ENCODE peak calls at places on chromosomes 16 and 17, in six cellular contexts. K, S, U, B, E and G are unnamed samples.

GRCh38 chr16:86983621-86984020 is 333.6 kb downstream of the C16orf95 start:
- DNase-seq in K (no peak), S (no peak), U (no peak), B (no peak), E (no peak), G (no peak)

GRCh38 chr17:40547079-40547784 is 18.0 kb downstream of the CCR7 start:
- DNase-seq in K (peak; percentile 37), S (no peak), U (peak; percentile 77), B (peak; percentile 7), E (no peak), G (no peak)

GRCh38 chr17:64573214-64573613 is 66.4 kb downstream of the CEP95 start:
- DNase-seq in K (no peak), S (no peak), U (no peak), B (no peak), E (no peak), G (peak; percentile 35)

GRCh38 chr16:66508914-66509496 is 40.9 kb downstream of the TK2 start:
- DNase-seq in K (no peak), S (no peak), U (no peak), B (no peak), E (no peak), G (no peak)

GRCh38 chr16:3578121-3578520 is 918 bp upstream of the NLRC3 start:
- DNase-seq in K (no peak), S (no peak), U (peak; percentile 29), B (no peak), E (no peak), G (no peak)

GRCh38 chr17:78391843-78392242 is 13.4 kb downstream of the PGS1 start:
- DNase-seq in K (no peak), S (peak; percentile 19), U (no peak), B (no peak), E (no peak), G (peak; percentile 83)

GRCh38 chr17:11768981-11769380 is 170.7 kb downstream of the DNAH9 start:
- DNase-seq in K (no peak), S (no peak), U (no peak), B (no peak), E (no peak), G (no peak)

GRCh38 chr16:87602821-87603683 is 744 bp downstream of the JPH3 start:
- DNase-seq in K (peak; percentile 61), S (no peak), U (no peak), B (peak; percentile 55), E (peak; percentile 60), G (no peak)

GRCh38 chr16:23836404-23837291 is 865 bp downstream of the PRKCB start:
- DNase-seq in K (peak; percentile 38), S (no peak), U (peak; percentile 56), B (peak; percentile 74), E (peak; percentile 37), G (no peak)

GRCh38 chr17:2925011-2925410 is 128.8 kb downstream of the RAP1GAP2 start:
- DNase-seq in K (no peak), S (no peak), U (no peak), B (no peak), E (no peak), G (no peak)

GRCh38 chr16:85202631-85203461 is 90.6 kb upstream of the CIBAR2 start:
- DNase-seq in K (peak; percentile 60), S (peak; percentile 96), U (no peak), B (peak; percentile 57), E (peak; percentile 73), G (peak; percentile 55)

GRCh38 chr17:80831481-80831880 is 160.2 kb upstream of the CHMP6 start:
- DNase-seq in K (no peak), S (no peak), U (no peak), B (no peak), E (no peak), G (no peak)

GRCh38 chr16:22326771-22327445 is 29.7 kb downstream of the POLR3E start:
- DNase-seq in K (no peak), S (no peak), U (no peak), B (no peak), E (no peak), G (no peak)

GRCh38 chr17:18253947-18254821 is 4.4 kb downstream of the FLII start:
- DNase-seq in K (no peak), S (no peak), U (no peak), B (no peak), E (no peak), G (no peak)

GRCh38 chr17:56786989-56787482 is 46.7 kb downstream of the C17orf67 start:
- DNase-seq in K (no peak), S (peak; percentile 74), U (peak; percentile 4), B (no peak), E (no peak), G (peak; percentile 97)

GRCh38 chr16:88999457-89000206 is 22.6 kb upstream of the CBFA2T3 start:
- DNase-seq in K (no peak), S (peak; percentile 7), U (peak; percentile 36), B (no peak), E (no peak), G (no peak)

GRCh38 chr16:54050281-54051210 is 236.0 kb downstream of the IRX3 start:
- DNase-seq in K (no peak), S (no peak), U (no peak), B (no peak), E (no peak), G (no peak)

GRCh38 chr17:4721203-4722135 is 9.8 kb upstream of the MED11 start:
- DNase-seq in K (no peak), S (peak; percentile 46), U (no peak), B (no peak), E (no peak), G (no peak)

GRCh38 chr17:61354895-61355294 is 44.7 kb upstream of the TBX2 start:
- DNase-seq in K (no peak), S (no peak), U (no peak), B (peak; percentile 33), E (no peak), G (no peak)
- TF ChIP-seq CTCF in K (no peak), S (no peak), U (no peak), B (no peak), E (no peak), G (peak; percentile 25)

DNA sequence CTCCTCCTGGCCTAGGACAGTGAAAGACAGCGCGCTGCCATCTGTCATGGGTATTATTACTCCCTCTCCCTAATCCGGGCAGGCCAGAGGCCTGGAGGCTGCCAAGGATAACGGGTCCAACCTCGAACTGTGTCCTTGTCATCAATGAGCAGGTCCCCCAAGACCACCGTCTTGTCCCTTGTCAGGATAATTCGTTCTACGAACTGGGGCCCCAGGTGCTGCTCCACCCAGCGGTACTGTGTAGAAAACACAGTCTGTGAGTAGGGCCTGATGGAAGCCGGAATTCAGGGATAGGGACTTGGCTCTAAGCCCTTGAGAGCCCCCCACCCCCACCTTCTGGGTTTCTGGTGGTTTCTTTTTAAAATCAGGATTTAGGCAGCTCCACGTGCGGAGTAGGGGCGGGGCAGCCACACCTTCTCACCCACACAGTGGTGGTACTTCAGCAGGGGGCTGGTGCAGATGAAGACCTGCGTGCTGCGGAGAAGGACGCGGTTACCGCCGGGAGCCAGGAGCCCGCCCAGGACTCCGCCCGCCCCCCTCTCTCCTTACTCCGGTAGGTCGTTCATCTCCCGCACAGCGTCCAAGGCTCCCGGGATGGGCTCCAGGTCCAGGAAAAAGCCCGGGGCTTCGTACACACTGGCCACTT is 787 bp downstream of the NT5C start:
- DNase-seq in K (peak; percentile 76), S (peak; percentile 66), U (peak; percentile 33), B (peak; percentile 75), E (peak; percentile 70), G (peak; percentile 31)
- TF ChIP-seq CTCF in K (no peak), S (peak; percentile 63), U (no peak), B (no peak), E (peak; percentile 25), G (peak; percentile 34)

DNA sequence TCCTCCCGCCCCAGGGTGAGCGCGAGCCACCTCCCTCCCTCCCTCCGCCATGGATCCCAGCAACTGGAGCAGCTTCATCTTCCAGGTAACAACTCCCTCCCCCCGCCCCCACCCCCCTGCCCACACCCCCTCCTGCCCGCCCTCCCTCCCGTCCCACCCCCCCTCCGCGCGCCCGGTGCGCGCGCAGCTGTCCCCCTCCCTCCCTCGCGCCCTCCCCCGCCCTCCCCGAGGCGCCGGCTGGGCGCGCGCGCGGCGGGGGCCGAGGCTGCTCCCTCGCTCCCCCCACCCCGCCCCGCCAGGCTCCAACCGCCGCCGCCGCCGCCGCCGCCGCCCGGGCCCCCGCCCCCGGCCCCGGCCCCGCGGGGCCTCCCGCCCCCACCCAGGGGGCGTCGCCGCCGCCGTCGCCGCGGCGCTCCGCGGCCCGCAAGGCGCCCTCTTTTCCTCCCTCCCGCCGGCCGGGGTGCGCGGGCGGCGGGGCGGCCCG is at the start of gene MAZ:
- DNase-seq in K (peak; percentile 69), S (no peak), U (peak; percentile 80), B (no peak), E (no peak), G (peak; percentile 85)
- TF ChIP-seq CTCF in K (no peak), S (no peak), U (no peak), B (no peak), E (no peak), G (no peak)

GRCh38 chr17:59329558-59330313 is 1.7 kb upstream of the YPEL2 start:
- DNase-seq in K (no peak), S (peak; percentile 92), U (peak; percentile 39), B (peak; percentile 61), E (peak; percentile 64), G (peak; percentile 71)

GRCh38 chr17:59332890-59333377 is 1.5 kb downstream of the YPEL2 start:
- DNase-seq in K (no peak), S (peak; percentile 55), U (no peak), B (no peak), E (no peak), G (no peak)

GRCh38 chr17:59331929-59332889 is 754 bp downstream of the YPEL2 start:
- DNase-seq in K (peak; percentile 61), S (peak; percentile 46), U (peak; percentile 25), B (peak; percentile 38), E (peak; percentile 64), G (no peak)

GRCh38 chr17:59330314-59330942 is 1.0 kb upstream of the YPEL2 start:
- DNase-seq in K (no peak), S (no peak), U (no peak), B (peak; percentile 19), E (no peak), G (no peak)

DNA sequence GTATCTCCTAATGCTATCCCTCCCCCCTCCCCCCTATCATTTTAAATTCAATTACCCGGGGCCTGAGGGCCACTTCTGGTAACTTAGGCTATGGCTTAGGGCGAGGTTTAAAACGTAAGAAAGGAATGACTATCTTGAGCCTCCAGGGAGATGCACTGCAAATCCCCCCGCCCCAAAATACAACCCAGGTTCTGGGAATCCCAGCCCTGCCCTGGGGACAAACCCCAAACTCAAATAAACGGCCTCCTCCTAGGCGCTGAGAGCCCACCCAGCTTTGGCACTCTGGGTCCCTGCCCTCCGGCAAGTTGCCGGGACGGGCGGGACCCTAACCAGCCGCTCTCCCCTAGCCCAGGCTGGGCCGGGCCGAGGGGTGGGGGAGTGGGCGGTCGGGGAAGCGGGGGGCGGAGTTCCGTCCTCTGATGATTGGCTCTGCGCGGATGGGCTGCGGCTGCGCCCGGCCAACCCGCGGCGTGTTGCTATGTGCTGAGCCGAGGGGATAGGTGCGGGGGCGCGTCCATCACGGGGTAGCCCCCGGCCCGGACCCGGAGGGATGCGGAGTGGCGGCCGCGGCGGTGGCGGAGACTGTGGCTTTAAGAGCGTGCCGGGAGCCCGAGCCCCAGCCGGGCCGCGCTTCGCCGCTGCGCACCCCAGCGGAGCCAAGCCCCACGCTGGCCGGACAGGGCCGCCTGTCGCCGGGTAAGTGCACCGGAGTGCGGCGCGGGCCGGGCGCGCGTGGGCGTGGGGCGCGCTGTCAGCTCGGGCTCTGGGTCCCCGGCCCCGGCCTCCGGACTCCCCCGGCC is at the start of gene YPEL2:
- DNase-seq in K (peak; percentile 97), S (peak; percentile 98), U (peak; percentile 89), B (peak; percentile 98), E (peak; percentile 99), G (peak; percentile 87)
- TF ChIP-seq CTCF in K (no peak), S (no peak), U (no peak), B (no peak), E (no peak), G (no peak)